ENCODE peak calls at places on chromosome 18, in seven cellular contexts. I, L, P, O, H, B and V are unnamed samples.

GRCh38 chr18:1053654-1054315 is 149.1 kb downstream of the ADCYAP1 start:
- DNase-seq in H (no peak), I (no peak), B (no peak), O (no peak), P (peak), L (no peak), V (no peak)

GRCh38 chr18:50806208-50806616 is 13.6 kb downstream of the MRO start:
- DNase-seq in L (no peak), O (no peak), P (peak), I (no peak), B (no peak), H (no peak), V (no peak)

GRCh38 chr18:75203456-75204261 is 5.3 kb downstream of the PTGR3 start:
- DNase-seq in I (no peak), L (no peak), B (peak), O (no peak), H (no peak), P (no peak), V (no peak)

GRCh38 chr18:21820035-21820810 is 79.6 kb downstream of the MIB1 start:
- DNase-seq in H (no peak), L (no peak), B (peak), O (no peak), P (peak), I (no peak), V (no peak)

GRCh38 chr18:63974991-63975390 is 5.1 kb downstream of the SERPINB8 start:
- DNase-seq in O (no peak), B (no peak), L (no peak), P (peak), H (no peak), I (no peak), V (no peak)

GRCh38 chr18:14086459-14087231 is 45.6 kb downstream of the ZNF519 start:
- DNase-seq in L (no peak), O (no peak), I (no peak), P (peak), B (peak), H (no peak), V (no peak)

GRCh38 chr18:70382032-70382431 is 93.2 kb downstream of the SOCS6 start:
- DNase-seq in B (no peak), O (no peak), P (no peak), H (no peak), I (no peak), L (no peak), V (no peak)

GRCh38 chr18:3216987-3217386 is 2.8 kb downstream of the MYOM1 start:
- DNase-seq in B (no peak), L (no peak), H (no peak), O (no peak), I (no peak), P (no peak), V (no peak)

GRCh38 chr18:59871711-59872362 is 28.0 kb upstream of the PMAIP1 start:
- DNase-seq in P (peak), H (no peak), I (no peak), L (no peak), O (no peak), B (no peak), V (no peak)

GRCh38 chr18:13563390-13563805 is 163.0 kb downstream of the FAM210A start:
- DNase-seq in P (no peak), I (no peak), B (no peak), O (no peak), L (no peak), H (no peak), V (no peak)

GRCh38 chr18:76252880-76253279 is 242.2 kb downstream of the ZNF516 start:
- DNase-seq in P (peak), L (no peak), I (no peak), H (no peak), O (no peak), B (no peak), V (peak)

GRCh38 chr18:61998957-61999356 is 106.2 kb upstream of the RNF152 start:
- DNase-seq in H (no peak), B (peak), I (no peak), P (no peak), O (no peak), L (no peak), V (no peak)

GRCh38 chr18:45399146-45399545 is 216.1 kb upstream of the SLC14A2 start:
- DNase-seq in B (no peak), P (no peak), H (no peak), L (no peak), I (no peak), O (no peak), V (no peak)

GRCh38 chr18:50099725-50100414 is 95.1 kb downstream of the MYO5B start:
- DNase-seq in L (no peak), B (peak), I (no peak), H (no peak), P (no peak), O (no peak), V (no peak)

GRCh38 chr18:10912790-10913560 is 236.4 kb downstream of the PIEZO2 start:
- DNase-seq in O (no peak), I (no peak), H (no peak), B (no peak), P (no peak), L (no peak), V (no peak)

GRCh38 chr18:31942301-31942998 is 478 bp downstream of the TRAPPC8 start:
- DNase-seq in H (no peak), L (no peak), B (peak), P (peak), I (no peak), O (peak), V (no peak)

GRCh38 chr18:42760290-42760689 is 355.2 kb downstream of the RIT2 start:
- DNase-seq in P (no peak), B (no peak), I (no peak), H (no peak), O (no peak), L (no peak), V (no peak)

GRCh38 chr18:56068030-56068671 is 480.2 kb upstream of the TCF4 start:
- DNase-seq in H (no peak), L (no peak), O (no peak), P (no peak), I (no peak), B (peak), V (no peak)

GRCh38 chr18:5556317-5556974 is 12.6 kb upstream of the EPB41L3 start:
- DNase-seq in H (no peak), L (no peak), P (no peak), B (no peak), O (no peak), I (no peak), V (no peak)

GRCh38 chr18:76951600-76952247 is 129.4 kb downstream of the ZNF236 start:
- DNase-seq in B (no peak), P (no peak), I (no peak), L (no peak), H (no peak), O (no peak), V (no peak)

GRCh38 chr18:13388586-13389490 is 170.3 kb downstream of the LDLRAD4 start:
- DNase-seq in H (no peak), I (no peak), P (no peak), B (no peak), L (no peak), O (no peak), V (no peak)

GRCh38 chr18:61852496-61852895 is 40.3 kb downstream of the RNF152 start:
- DNase-seq in H (no peak), L (no peak), P (no peak), O (no peak), B (no peak), I (no peak), V (no peak)

GRCh38 chr18:79750980-79751571 is 46.7 kb upstream of the KCNG2 start:
- DNase-seq in L (no peak), P (no peak), B (no peak), H (no peak), O (no peak), I (no peak), V (no peak)

GRCh38 chr18:44816028-44816427 is 135.3 kb downstream of the SETBP1 start:
- DNase-seq in P (peak), H (no peak), B (no peak), I (no peak), L (no peak), O (no peak), V (no peak)

GRCh38 chr18:54129448-54130134 is 94.9 kb downstream of the MBD2 start:
- DNase-seq in B (no peak), O (no peak), H (no peak), P (no peak), L (no peak), I (no peak), V (no peak)

GRCh38 chr18:52339891-52340371 is at the start of gene DCC:
- DNase-seq in P (peak), L (no peak), O (no peak), I (no peak), B (no peak), H (no peak), V (no peak)

GRCh38 chr18:56233595-56233994 is 404.8 kb downstream of the TXNL1 start:
- DNase-seq in I (no peak), H (no peak), B (peak), P (no peak), O (no peak), L (no peak), V (no peak)

GRCh38 chr18:76446746-76447267 is 48.2 kb downstream of the ZNF516 start:
- DNase-seq in I (no peak), L (no peak), P (no peak), H (no peak), B (no peak), O (no peak), V (no peak)

GRCh38 chr18:77754475-77755044 is 504.9 kb downstream of the GALR1 start:
- DNase-seq in I (no peak), O (no peak), H (no peak), P (no peak), B (no peak), L (no peak), V (no peak)

GRCh38 chr18:61870151-61870550 is 22.7 kb downstream of the RNF152 start:
- DNase-seq in P (no peak), O (no peak), H (no peak), L (no peak), B (peak), I (no peak), V (no peak)